ENCODE peak calls at places on chromosomes 7 and 10, in six cellular contexts. G, S, Y, Z, T and W are unnamed samples.
A peak's percentile ranks its signal among the peaks of the same experiment; 100 is the strongest.

GRCh38 chr10:128055061-128055868 is 71.0 kb downstream of the MKI67 start:
- DNase-seq in G (no peak), Z (no peak), Y (no peak), S (no peak), T (no peak), W (no peak)

GRCh38 chr10:132877473-132877872 is 64.9 kb downstream of the CFAP46 start:
- DNase-seq in G (no peak), Z (no peak), T (no peak), Y (no peak), S (no peak), W (no peak)

GRCh38 chr7:36633377-36633776 is 90.9 kb downstream of the AOAH start:
- DNase-seq in G (no peak), Z (no peak), S (no peak), T (no peak), Y (no peak), W (no peak)

GRCh38 chr10:116974442-116975005 is 30.5 kb downstream of the SHTN1 start:
- DNase-seq in T (no peak), Z (peak; percentile 76), G (no peak), Y (no peak), S (no peak), W (no peak)

GRCh38 chr7:13279854-13280435 is 592.5 kb downstream of the ARL4A start:
- DNase-seq in Y (no peak), T (peak; percentile 21), S (no peak), Z (no peak), G (no peak), W (peak; percentile 15)

GRCh38 chr7:7667187-7667586 is 26.6 kb downstream of the UMAD1 start:
- DNase-seq in T (no peak), Y (no peak), Z (no peak), G (no peak), S (no peak), W (no peak)

GRCh38 chr10:79266543-79267312 is 80.5 kb upstream of the PPIF start:
- DNase-seq in Z (peak; percentile 83), Y (no peak), G (no peak), T (no peak), S (peak; percentile 78), W (peak; percentile 86)

GRCh38 chr7:158777793-158778192 is 51.5 kb downstream of the ESYT2 start:
- DNase-seq in Y (no peak), G (no peak), Z (no peak), S (no peak), T (no peak), W (no peak)

GRCh38 chr10:62632071-62632809 is 172.3 kb upstream of the ADO start:
- DNase-seq in Z (peak; percentile 48), S (peak; percentile 55), T (no peak), G (peak; percentile 68), Y (no peak), W (peak; percentile 85)

GRCh38 chr7:45026984-45027773 is 27.2 kb downstream of the CCM2 start:
- DNase-seq in Z (no peak), T (no peak), Y (peak; percentile 58), S (no peak), G (peak; percentile 41), W (peak; percentile 99)

GRCh38 chr7:103437623-103438022 is 8.4 kb downstream of the SLC26A5 start:
- DNase-seq in T (no peak), G (no peak), Z (no peak), Y (no peak), S (no peak), W (no peak)

GRCh38 chr7:130650616-130651015 is 17.9 kb downstream of the COPG2 start:
- DNase-seq in Z (no peak), S (no peak), T (no peak), G (no peak), Y (no peak), W (no peak)

GRCh38 chr10:84140036-84140379 is 699 bp downstream of the GHITM start:
- DNase-seq in T (no peak), Y (no peak), S (no peak), Z (no peak), G (no peak), W (no peak)

GRCh38 chr7:54858008-54858692 is 99.1 kb upstream of the SEC61G start:
- DNase-seq in G (no peak), Z (no peak), T (peak; percentile 92), Y (no peak), S (no peak), W (no peak)

GRCh38 chr10:14302035-14302434 is 28.7 kb downstream of the FRMD4A start:
- DNase-seq in Z (no peak), Y (no peak), T (no peak), S (no peak), G (no peak), W (peak; percentile 31)

GRCh38 chr10:34280599-34281374 is 534.3 kb downstream of the PARD3 start:
- DNase-seq in Z (no peak), Y (no peak), T (no peak), S (no peak), G (no peak), W (no peak)

GRCh38 chr10:132556994-132557441 is 19.4 kb downstream of the INPP5A start:
- DNase-seq in Z (no peak), G (no peak), T (no peak), S (no peak), Y (no peak), W (no peak)

GRCh38 chr7:8057566-8057965 is 89.0 kb downstream of the GLCCI1 start:
- DNase-seq in Z (no peak), T (no peak), S (no peak), Y (no peak), G (no peak), W (no peak)